ENCODE peak calls at places on chromosomes 5 and 9, in eight cellular contexts. W, X, Q, D, A, G, E and T are unnamed samples.
A peak's percentile ranks its signal among the peaks of the same experiment; 100 is the strongest.

GRCh38 chr5:22329683-22330082 is 523.5 kb downstream of the CDH12 start:
- DNase-seq in W (no peak), X (no peak), Q (no peak), D (no peak), A (no peak), G (no peak), E (no peak), T (no peak)

GRCh38 chr5:133247881-133248642 is 196.2 kb downstream of the HSPA4 start:
- DNase-seq in W (peak; percentile 84), X (peak; percentile 38), Q (peak; percentile 42), D (no peak), A (peak; percentile 49), G (no peak), E (no peak), T (no peak)

GRCh38 chr9:33196736-33197135 is 29.6 kb upstream of the B4GALT1 start:
- DNase-seq in W (no peak), X (no peak), Q (no peak), D (no peak), A (peak; percentile 22), G (no peak), E (no peak), T (no peak)

GRCh38 chr5:56128166-56128565 is 105.0 kb downstream of the ANKRD55 start:
- DNase-seq in W (no peak), X (no peak), Q (peak; percentile 39), D (peak; percentile 27), A (no peak), G (no peak), E (no peak), T (no peak)

GRCh38 chr9:2427016-2427891 is 194.3 kb upstream of the VLDLR start:
- DNase-seq in W (no peak), X (no peak), Q (peak; percentile 55), D (peak; percentile 70), A (no peak), G (no peak), E (no peak), T (no peak)

GRCh38 chr9:109561137-109561536 is 63.0 kb upstream of the PTPN3 start:
- DNase-seq in W (no peak), X (no peak), Q (no peak), D (no peak), A (no peak), G (no peak), E (no peak), T (no peak)

GRCh38 chr5:135240283-135240633 is 158.8 kb downstream of the MACROH2A1 start:
- DNase-seq in W (peak; percentile 7), X (no peak), Q (no peak), D (peak; percentile 15), A (no peak), G (no peak), E (peak; percentile 43), T (no peak)

GRCh38 chr5:67619235-67619634 is 422.6 kb upstream of the CD180 start:
- DNase-seq in W (no peak), X (no peak), Q (no peak), D (no peak), A (no peak), G (no peak), E (no peak), T (peak; percentile 26)

GRCh38 chr9:91275641-91276040 is 86.1 kb downstream of the AUH start:
- DNase-seq in W (no peak), X (no peak), Q (no peak), D (no peak), A (no peak), G (no peak), E (no peak), T (no peak)

GRCh38 chr5:551406-551805 is 27.2 kb upstream of the SLC9A3 start:
- DNase-seq in W (no peak), X (no peak), Q (no peak), D (no peak), A (no peak), G (no peak), E (peak; percentile 58), T (no peak)

GRCh38 chr5:172370648-172371248 is 83.6 kb downstream of the SH3PXD2B start:
- DNase-seq in W (no peak), X (no peak), Q (no peak), D (peak; percentile 37), A (peak; percentile 71), G (peak; percentile 27), E (no peak), T (no peak)

GRCh38 chr5:177356756-177357458 is 817 bp upstream of the RGS14 start:
- DNase-seq in W (no peak), X (no peak), Q (no peak), D (no peak), A (no peak), G (no peak), E (no peak), T (no peak)
- H3K27ac ChIP-seq in W (no peak overlapping the region), X (no peak overlapping the region), Q (no peak overlapping the region), D (no peak overlapping the region), A (no peak overlapping the region), G (peak overlapping the region; percentile 92), E (no peak overlapping the region), T (peak overlapping the region; percentile 89)

GRCh38 chr5:141330299-141331080 is at the start of gene PCDHGA1:
- DNase-seq in W (no peak), X (no peak), Q (peak; percentile 47), D (no peak), A (peak; percentile 75), G (peak; percentile 70), E (no peak), T (peak; percentile 40)
- TF ChIP-seq CTCF in W (peak; percentile 59), X (peak; percentile 42), Q (no peak), D (no peak), A (peak; percentile 68), G (peak; percentile 74), E (no peak), T (peak; percentile 40)

DNA sequence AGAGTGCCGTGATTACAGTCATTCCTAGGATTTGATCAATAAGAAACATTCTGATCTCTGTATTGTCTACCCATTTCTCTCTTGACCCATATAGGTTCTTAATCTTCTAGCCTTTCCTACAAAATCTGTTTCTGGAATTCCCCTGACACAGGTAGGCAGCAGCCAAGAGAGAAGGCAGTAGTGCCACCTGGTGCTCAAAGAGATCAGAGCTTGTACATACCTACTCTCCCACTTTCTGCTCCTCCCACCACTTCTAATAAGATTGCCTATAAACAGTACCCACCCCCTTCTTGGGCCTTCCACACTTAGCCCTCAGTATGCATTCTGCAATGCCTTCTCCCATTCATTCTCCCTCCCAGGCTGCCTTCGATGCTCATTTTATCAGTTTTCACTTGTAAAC is 117.4 kb upstream of the RORB start:
- DNase-seq in W (peak; percentile 72), X (no peak), Q (no peak), D (peak; percentile 27), A (no peak), G (peak; percentile 80), E (no peak), T (peak; percentile 33)
- H3K27ac ChIP-seq in W (no peak overlapping the region), X (no peak overlapping the region), Q (no peak overlapping the region), D (no peak overlapping the region), A (no peak overlapping the region), G (no peak overlapping the region), E (no peak overlapping the region), T (no peak overlapping the region)

GRCh38 chr9:21528123-21528808 is 46.2 kb upstream of the IFNE start:
- DNase-seq in W (no peak), X (no peak), Q (no peak), D (no peak), A (no peak), G (no peak), E (no peak), T (no peak)

GRCh38 chr9:21523021-21524014 is 41.2 kb upstream of the IFNE start:
- DNase-seq in W (no peak), X (no peak), Q (no peak), D (no peak), A (no peak), G (no peak), E (no peak), T (no peak)

GRCh38 chr9:21525174-21525573 is 43.1 kb upstream of the IFNE start:
- DNase-seq in W (no peak), X (no peak), Q (no peak), D (no peak), A (no peak), G (no peak), E (no peak), T (no peak)

GRCh38 chr9:21524099-21524830 is 42.2 kb upstream of the IFNE start:
- DNase-seq in W (no peak), X (no peak), Q (no peak), D (no peak), A (no peak), G (no peak), E (no peak), T (no peak)

GRCh38 chr9:21527579-21527978 is 45.5 kb upstream of the IFNE start:
- DNase-seq in W (no peak), X (no peak), Q (no peak), D (no peak), A (no peak), G (no peak), E (no peak), T (no peak)
- TF ChIP-seq CTCF in W (no peak), X (no peak), Q (no peak), D (no peak), A (no peak), G (no peak), E (no peak), T (no peak)

GRCh38 chr5:14118551-14119320 is 24.4 kb upstream of the TRIO start:
- DNase-seq in W (peak; percentile 46), X (peak; percentile 46), Q (peak; percentile 57), D (no peak), A (no peak), G (no peak), E (no peak), T (no peak)
- H3K27ac ChIP-seq in W (no peak overlapping the region), X (no peak overlapping the region), Q (no peak overlapping the region), D (no peak overlapping the region), A (no peak overlapping the region), G (no peak overlapping the region), E (no peak overlapping the region), T (no peak overlapping the region)